ENCODE peak calls at places on chromosomes 11 and 22, in five cellular contexts. G is endothelial cell of umbilical vein, V is AG04449, I is Panc1, L is HL-60. U is an unnamed sample.

GRCh38 chr11:33934450-33934849 is 42.6 kb upstream of the LMO2 start:
- DNase-seq in G (peak; percentile 26), V (no peak), I (no peak), L (no peak), U (no peak)

GRCh38 chr11:34468209-34468841 is 29.6 kb downstream of the CAT start:
- DNase-seq in G (peak; percentile 21), V (no peak), I (peak; percentile 15), L (peak; percentile 69), U (peak; percentile 41)

GRCh38 chr11:94754819-94755218 is 13.3 kb upstream of the AMOTL1 start:
- DNase-seq in G (no peak), V (no peak), I (no peak), L (no peak), U (no peak)

GRCh38 chr11:1091332-1092083 is 16.8 kb downstream of the MUC2 start:
- DNase-seq in G (no peak), V (no peak), I (no peak), L (no peak), U (no peak)

GRCh38 chr11:75582461-75582934 is 20.4 kb downstream of the SERPINH1 start:
- DNase-seq in G (peak; percentile 91), V (no peak), I (no peak), L (no peak), U (no peak)

GRCh38 chr11:64339754-64340408 is at the start of gene CCDC88B:
- DNase-seq in G (no peak), V (no peak), I (no peak), L (peak; percentile 88), U (peak; percentile 50)

GRCh38 chr11:40293655-40294342 is 1165.7 kb downstream of the LRRC4C start:
- DNase-seq in G (peak; percentile 87), V (peak; percentile 61), I (peak; percentile 55), L (peak; percentile 28), U (peak; percentile 18)

GRCh38 chr22:20509344-20510047 is 2.1 kb downstream of the MED15 start:
- DNase-seq in G (peak; percentile 91), V (peak; percentile 73), I (no peak), L (peak; percentile 82), U (no peak)

GRCh38 chr11:18065572-18065971 is 19.5 kb upstream of the TPH1 start:
- DNase-seq in G (no peak), V (no peak), I (no peak), L (no peak), U (no peak)

GRCh38 chr11:15989685-15990084 is 366.7 kb downstream of the SOX6 start:
- DNase-seq in G (no peak), V (no peak), I (no peak), L (no peak), U (no peak)

GRCh38 chr11:111944139-111944538 is 7.0 kb downstream of the DIXDC1 start:
- DNase-seq in G (peak; percentile 76), V (peak; percentile 82), I (no peak), L (no peak), U (no peak)

GRCh38 chr11:23959466-23959865 is 537.4 kb upstream of the LUZP2 start:
- DNase-seq in G (no peak), V (no peak), I (no peak), L (no peak), U (no peak)

GRCh38 chr11:1203505-1204271 is 19.2 kb upstream of the MUC5B start:
- DNase-seq in G (no peak), V (no peak), I (no peak), L (no peak), U (no peak)

GRCh38 chr22:28978158-28978557 is 83.5 kb downstream of the C22orf31 start:
- DNase-seq in G (no peak), V (no peak), I (no peak), L (no peak), U (no peak)

GRCh38 chr11:123393312-123393927 is 36.6 kb upstream of the GRAMD1B start:
- DNase-seq in G (no peak), V (no peak), I (no peak), L (no peak), U (peak; percentile 19)

GRCh38 chr11:106389096-106389495 is 311.6 kb downstream of the AASDHPPT start:
- DNase-seq in G (no peak), V (no peak), I (no peak), L (no peak), U (no peak)

GRCh38 chr11:103546236-103546635 is 437.0 kb downstream of the DYNC2H1 start:
- DNase-seq in G (no peak), V (no peak), I (no peak), L (no peak), U (no peak)

GRCh38 chr11:116537121-116537520 is 235.7 kb downstream of the BUD13 start:
- DNase-seq in G (no peak), V (no peak), I (no peak), L (no peak), U (no peak)

GRCh38 chr11:116535954-116536353 is 236.8 kb downstream of the BUD13 start:
- DNase-seq in G (no peak), V (no peak), I (no peak), L (no peak), U (no peak)

GRCh38 chr11:116537736-116538135 is 235.1 kb downstream of the BUD13 start:
- DNase-seq in G (no peak), V (no peak), I (no peak), L (no peak), U (no peak)

GRCh38 chr11:116535120-116535519 is 237.7 kb downstream of the BUD13 start:
- DNase-seq in G (no peak), V (no peak), I (no peak), L (no peak), U (no peak)

DNA sequence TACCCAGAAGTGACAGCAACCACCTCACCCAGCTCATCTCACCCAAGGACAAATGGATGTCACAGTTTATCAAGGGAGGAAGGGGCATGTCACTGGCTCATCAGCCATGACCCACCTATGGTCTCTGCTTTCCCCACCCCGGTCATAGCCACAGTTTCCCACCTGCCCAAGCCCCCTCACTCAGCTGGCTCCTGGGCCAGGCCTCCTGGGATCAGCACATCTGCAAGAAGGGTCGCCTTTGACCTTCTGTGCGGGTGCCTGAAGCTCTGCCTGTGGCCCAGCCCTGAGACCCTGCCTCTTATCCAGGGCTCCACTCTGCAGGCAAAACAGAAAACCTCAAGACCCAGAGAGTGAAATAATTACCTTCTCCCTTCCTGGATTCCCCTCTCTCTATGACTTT is 236.4 kb downstream of the BUD13 start:
- DNase-seq in G (no peak), V (no peak), I (no peak), L (no peak), U (no peak)
- H3K4me3 ChIP-seq in G (no peak overlapping the region), V (no peak overlapping the region), I (no peak overlapping the region), L (no peak overlapping the region), U (no peak overlapping the region)

DNA sequence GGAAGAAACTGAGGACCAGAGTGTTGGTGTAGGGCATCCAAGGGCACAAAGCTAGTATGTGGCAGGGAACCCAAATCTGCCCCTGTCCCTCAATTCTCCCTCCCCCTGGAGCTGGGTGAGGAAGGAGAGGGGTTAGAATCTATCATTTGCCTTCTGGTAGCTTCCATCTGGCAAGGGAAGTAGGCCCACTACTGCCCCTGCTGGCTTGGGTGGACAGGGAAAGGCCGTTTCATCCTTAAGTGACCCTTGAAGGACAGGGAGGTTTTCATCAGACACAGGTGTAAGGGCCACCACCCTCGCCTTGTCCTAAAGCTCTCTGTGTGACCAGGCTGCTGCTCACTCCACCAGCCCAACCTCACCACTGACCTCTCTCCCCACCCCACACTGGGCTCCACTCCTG is 22.1 kb downstream of the NECTIN1 start:
- DNase-seq in G (no peak), V (no peak), I (no peak), L (no peak), U (no peak)
- TF ChIP-seq CTCF in G (peak; percentile 26), V (peak; percentile 16), I (no peak), L (no peak), U (peak; percentile 14)

GRCh38 chr11:65429724-65430405 is 7.3 kb downstream of the NEAT1 start:
- DNase-seq in G (peak; percentile 79), V (no peak), I (no peak), L (peak; percentile 46), U (no peak)

GRCh38 chr11:65432133-65432650 is 9.6 kb downstream of the NEAT1 start:
- DNase-seq in G (peak; percentile 26), V (no peak), I (no peak), L (no peak), U (no peak)

GRCh38 chr11:65432686-65433582 is 10.3 kb downstream of the NEAT1 start:
- DNase-seq in G (peak; percentile 50), V (no peak), I (no peak), L (peak; percentile 41), U (no peak)

GRCh38 chr11:65430406-65431217 is 8.0 kb downstream of the NEAT1 start:
- DNase-seq in G (peak; percentile 60), V (no peak), I (no peak), L (no peak), U (no peak)

DNA sequence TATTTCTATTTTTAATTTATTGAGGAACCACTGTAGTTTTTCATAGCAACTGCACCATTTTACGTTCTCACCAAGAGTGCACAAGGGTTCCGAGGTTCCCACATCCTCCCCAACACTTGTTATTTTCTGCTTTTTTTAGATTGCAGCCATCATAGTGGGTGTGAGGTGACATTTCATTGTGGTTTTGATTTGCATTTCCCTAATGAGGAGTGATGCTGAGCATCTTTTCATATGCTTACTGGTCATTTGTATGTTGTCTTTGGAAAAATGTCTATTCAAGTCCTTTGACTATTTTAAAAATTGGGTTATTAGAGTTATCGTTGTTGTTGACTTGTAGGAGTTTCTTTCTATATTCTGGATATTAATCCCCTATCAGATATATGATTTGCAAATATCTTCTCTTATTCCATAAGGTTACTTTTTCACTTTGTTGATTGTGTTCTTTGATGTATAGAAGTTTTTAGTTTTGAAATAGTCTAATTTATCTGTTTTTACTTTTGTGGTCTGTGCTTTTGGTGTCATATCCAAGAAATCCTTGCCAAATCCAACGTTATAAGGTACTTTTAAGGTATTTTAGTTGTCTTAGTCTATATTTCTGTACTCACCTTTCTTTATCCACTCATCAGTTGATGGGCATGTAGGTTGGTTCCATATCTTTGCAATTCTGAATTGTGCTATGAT is 9.0 kb downstream of the NEAT1 start:
- DNase-seq in G (peak; percentile 35), V (no peak), I (no peak), L (no peak), U (no peak)
- H3K4me3 ChIP-seq in G (peak overlapping the region; percentile 4), V (peak overlapping the region; percentile 40), I (peak overlapping the region; percentile 99), L (no peak overlapping the region), U (no peak overlapping the region)

GRCh38 chr11:128240546-128240945 is 346.8 kb downstream of the ETS1 start:
- DNase-seq in G (peak; percentile 95), V (no peak), I (no peak), L (no peak), U (no peak)
- TF ChIP-seq CTCF in G (no peak), V (no peak), I (no peak), L (no peak), U (no peak)

DNA sequence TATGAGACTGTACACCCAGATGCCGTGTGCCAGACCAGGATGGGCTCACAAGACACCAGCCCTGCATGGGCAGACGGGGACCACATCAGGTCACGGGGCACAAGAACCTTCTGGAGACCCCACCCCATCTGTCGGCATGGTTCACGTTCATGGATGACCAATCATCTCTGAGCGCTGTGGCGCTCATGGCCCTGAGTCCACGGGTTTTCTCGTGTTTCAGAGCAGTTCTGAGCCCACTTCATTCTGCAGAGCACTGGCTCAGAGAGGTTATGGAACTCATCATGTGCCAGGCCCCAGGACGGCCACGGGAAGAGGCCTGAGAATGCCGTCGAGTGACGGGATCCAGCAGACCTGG is 63.0 kb upstream of the PPARA start:
- DNase-seq in G (no peak), V (no peak), I (no peak), L (no peak), U (no peak)
- H3K4me3 ChIP-seq in G (no peak overlapping the region), V (peak overlapping the region; percentile 20), I (peak overlapping the region; percentile 90), L (no peak overlapping the region), U (no peak overlapping the region)